ENCODE peak calls at places on chromosomes 11 and 22, in five cellular contexts. D is stimulated activated CD4-positive, alpha-beta T cell treated with anti-CD3 and anti-CD28 coated beads, Interleukin-12 subunit alpha, Interleukin-12 subunit beta, amount 100 ng/mL, for 4 hours; M is AG10803; A is A549; W is nucleus accumbens. N is an unnamed sample.

GRCh38 chr11:77299528-77299993 is 1.9 kb downstream of the GDPD4 start:
- DNase-seq in D (no peak), W (no peak), M (no peak), A (peak; percentile 56), N (peak; percentile 32)

GRCh38 chr11:56693428-56693827 is 5.5 kb upstream of the OR9G1 start:
- DNase-seq in A (no peak), W (no peak), D (no peak), M (no peak), N (no peak)

GRCh38 chr11:64001552-64002427 is 15.6 kb downstream of the OTUB1 start:
- DNase-seq in A (no peak), W (peak; percentile 3), D (no peak), M (no peak), N (peak; percentile 32)

GRCh38 chr11:54979375-54979774 is 272.7 kb downstream of the OR4A5 start:
- DNase-seq in A (no peak), W (no peak), M (no peak), D (no peak), N (no peak)

GRCh38 chr11:20488352-20488751 is 100.8 kb downstream of the PRMT3 start:
- DNase-seq in W (no peak), A (no peak), M (no peak), D (no peak), N (no peak)

GRCh38 chr11:75276696-75277095 is 36.1 kb downstream of the TPBGL start:
- DNase-seq in W (no peak), A (no peak), D (no peak), M (no peak), N (no peak)

GRCh38 chr11:57276857-57277505 is 39.9 kb upstream of the APLNR start:
- DNase-seq in A (no peak), D (no peak), W (no peak), M (no peak), N (no peak)

GRCh38 chr11:13465909-13466371 is 2.9 kb upstream of the BTBD10 start:
- DNase-seq in A (peak; percentile 62), D (no peak), W (no peak), M (peak; percentile 53), N (peak; percentile 51)

GRCh38 chr11:128704517-128704916 is 10.6 kb downstream of the FLI1 start:
- DNase-seq in W (no peak), D (no peak), M (no peak), A (no peak), N (no peak)

GRCh38 chr22:31695423-31695822 is 33.4 kb upstream of the PISD start:
- DNase-seq in W (no peak), A (no peak), M (no peak), D (no peak), N (no peak)

GRCh38 chr11:72625746-72626636 is 48.2 kb downstream of the PDE2A start:
- DNase-seq in A (no peak), W (no peak), D (no peak), M (peak; percentile 9), N (no peak)

GRCh38 chr11:86442827-86443226 is 68.1 kb downstream of the CCDC81 start:
- DNase-seq in A (no peak), W (no peak), D (no peak), M (no peak), N (no peak)

GRCh38 chr11:16299390-16299789 is 57.0 kb downstream of the SOX6 start:
- DNase-seq in W (no peak), D (no peak), M (no peak), A (no peak), N (no peak)

GRCh38 chr11:132131051-132131450 is 760.6 kb downstream of the NTM start:
- DNase-seq in M (no peak), W (no peak), A (no peak), D (no peak), N (no peak)

GRCh38 chr11:13260963-13261599 is 16.5 kb upstream of the BMAL1 start:
- DNase-seq in D (no peak), A (no peak), M (peak; percentile 50), W (no peak), N (peak; percentile 60)